ENCODE peak calls at places on chromosomes 13 and 19, in four cellular contexts. A is psoas muscle, R is NCI-H2107, L is mucosa of gallbladder. H is an unnamed sample.
A peak's percentile ranks its signal among the peaks of the same experiment; 100 is the strongest.

GRCh38 chr19:12647490-12648071 is 19.0 kb downstream of the MAN2B1 start:
- DNase-seq in A (peak; percentile 88), R (no peak), L (peak; percentile 69), H (peak; percentile 84)

GRCh38 chr19:43148233-43148632 is 38.1 kb downstream of the PSG5 start:
- DNase-seq in A (no peak), R (no peak), L (no peak), H (peak; percentile 56)

GRCh38 chr19:39362682-39363657 is 20.7 kb downstream of the SAMD4B start:
- DNase-seq in A (no peak), R (no peak), L (no peak), H (peak; percentile 58)

GRCh38 chr19:52227196-52227940 is 37.5 kb downstream of the PPP2R1A start:
- DNase-seq in A (no peak), R (no peak), L (no peak), H (no peak)

GRCh38 chr19:8827277-8827676 is 4.8 kb downstream of the ZNF558 start:
- DNase-seq in A (no peak), R (no peak), L (no peak), H (no peak)

GRCh38 chr13:99434258-99434788 is 66.9 kb upstream of the TM9SF2 start:
- DNase-seq in A (no peak), R (no peak), L (peak; percentile 23), H (no peak)

GRCh38 chr19:42140125-42140754 is 8.0 kb upstream of the POU2F2 start:
- DNase-seq in A (peak; percentile 68), R (no peak), L (peak; percentile 76), H (peak; percentile 85)

GRCh38 chr19:3766520-3766919 is 4.0 kb downstream of the MRPL54 start:
- DNase-seq in A (no peak), R (no peak), L (no peak), H (no peak)

GRCh38 chr19:3986260-3987041 is 1.2 kb upstream of the EEF2 start:
- DNase-seq in A (no peak), R (peak; percentile 86), L (peak; percentile 55), H (peak; percentile 67)

H was measured in AG20443.